ENCODE peak calls at places on chromosomes 16 and 17, in six cellular contexts. J is breast epithelium; V is AG04450; P is HEK293T; S is cerebellar cortex; G is activated naive CD4-positive, alpha-beta T cell. I is an unnamed sample.

GRCh38 chr17:38339891-38340290 is 3.9 kb downstream of the GPR179 start:
- DNase-seq in J (no peak), V (no peak), P (no peak), S (peak; percentile 33), G (no peak), I (no peak)

GRCh38 chr17:82269138-82269881 is 4.2 kb downstream of the CSNK1D start:
- DNase-seq in J (no peak), V (no peak), P (no peak), S (no peak), G (no peak), I (no peak)

GRCh38 chr16:81514568-81515258 is 70.1 kb downstream of the CMIP start:
- DNase-seq in J (no peak), V (no peak), P (no peak), S (no peak), G (no peak), I (no peak)

GRCh38 chr16:84999857-85000480 is 11.4 kb downstream of the ZDHHC7 start:
- DNase-seq in J (no peak), V (no peak), P (no peak), S (no peak), G (no peak), I (no peak)

GRCh38 chr17:78391843-78392242 is 13.4 kb downstream of the PGS1 start:
- DNase-seq in J (no peak), V (no peak), P (no peak), S (no peak), G (no peak), I (no peak)

GRCh38 chr17:42221886-42222745 is 27.8 kb upstream of the GHDC start:
- DNase-seq in J (no peak), V (peak; percentile 13), P (peak; percentile 70), S (peak; percentile 53), G (peak; percentile 49), I (peak; percentile 33)

GRCh38 chr16:9363520-9363919 is 272.1 kb downstream of the HAPSTR1 start:
- DNase-seq in J (no peak), V (no peak), P (no peak), S (no peak), G (no peak), I (no peak)

GRCh38 chr17:77131919-77132318 is 8.8 kb upstream of the SEC14L1 start:
- DNase-seq in J (no peak), V (no peak), P (no peak), S (no peak), G (no peak), I (no peak)

GRCh38 chr17:38747385-38748328 is 479 bp downstream of the PCGF2 start:
- DNase-seq in J (no peak), V (no peak), P (no peak), S (no peak), G (no peak), I (no peak)